ENCODE peak calls at places on chromosomes 7 and 10, in five cellular contexts. C, W, N, Q and J are unnamed samples.

GRCh38 chr10:100104300-100104699 is 22.6 kb upstream of the CPN1 start:
- DNase-seq in C (no peak), N (no peak), W (no peak), Q (no peak), J (no peak)

GRCh38 chr10:33201971-33202370 is 132.5 kb downstream of the NRP1 start:
- DNase-seq in Q (no peak), N (no peak), W (no peak), C (no peak), J (no peak)

GRCh38 chr7:71828361-71828760 is 583.8 kb downstream of the CALN1 start:
- DNase-seq in N (no peak), Q (no peak), C (no peak), W (no peak), J (no peak)

GRCh38 chr10:116995648-116996047 is 9.3 kb downstream of the SHTN1 start:
- DNase-seq in C (no peak), Q (no peak), W (no peak), N (no peak), J (no peak)

GRCh38 chr7:73606801-73607691 is 17.3 kb downstream of the MLXIPL start:
- DNase-seq in Q (peak), N (peak), C (no peak), W (peak), J (peak)

GRCh38 chr10:6144609-6145413 is 56.0 kb downstream of the RBM17 start:
- DNase-seq in C (peak), Q (peak), N (peak), W (peak), J (peak)

GRCh38 chr10:132272061-132272766 is 35.5 kb downstream of the STK32C start:
- DNase-seq in N (no peak), W (peak), Q (peak), C (no peak), J (peak)

GRCh38 chr7:137328389-137329120 is 15.0 kb downstream of the PTN start:
- DNase-seq in Q (no peak), C (no peak), W (no peak), N (no peak), J (no peak)

GRCh38 chr7:124390301-124390700 is 357.4 kb upstream of the TMEM229A start:
- DNase-seq in W (no peak), N (no peak), Q (no peak), C (no peak), J (no peak)

GRCh38 chr10:43084812-43085211 is 7.9 kb downstream of the RET start:
- DNase-seq in N (no peak), Q (no peak), C (no peak), W (no peak), J (no peak)

GRCh38 chr10:110576220-110576619 is 8.7 kb downstream of the SMC3 start:
- DNase-seq in W (no peak), C (no peak), N (no peak), Q (no peak), J (no peak)

GRCh38 chr10:110833941-110834621 is 37.6 kb upstream of the PDCD4 start:
- DNase-seq in C (no peak), N (no peak), Q (no peak), W (peak), J (no peak)

GRCh38 chr7:925601-926000 is 28.9 kb downstream of the ADAP1 start:
- DNase-seq in W (peak), Q (peak), N (no peak), C (peak), J (peak)

GRCh38 chr10:70283071-70283444 is 746 bp downstream of the NPFFR1 start:
- DNase-seq in Q (no peak), N (no peak), W (no peak), C (no peak), J (no peak)

GRCh38 chr10:12777840-12778585 is 223.5 kb downstream of the CCDC3 start:
- DNase-seq in N (no peak), W (no peak), Q (no peak), C (no peak), J (no peak)

GRCh38 chr7:134842901-134843300 is 63.5 kb downstream of the CALD1 start:
- DNase-seq in N (no peak), C (no peak), Q (no peak), W (no peak), J (no peak)

GRCh38 chr7:37368540-37368939 is 80.1 kb downstream of the ELMO1 start:
- DNase-seq in C (no peak), Q (no peak), N (no peak), W (no peak), J (no peak)

GRCh38 chr7:44163591-44163990 is 22.5 kb upstream of the MYL7 start:
- DNase-seq in Q (no peak), W (no peak), C (peak), N (no peak), J (no peak)

GRCh38 chr7:35839860-35840854 is 39.3 kb downstream of the SEPTIN7 start:
- DNase-seq in N (no peak), Q (no peak), W (no peak), C (no peak), J (no peak)

GRCh38 chr7:137592232-137592896 is 248.8 kb upstream of the PTN start:
- DNase-seq in Q (no peak), N (peak), C (no peak), W (no peak), J (peak)

GRCh38 chr7:30800785-30801252 is 29.6 kb downstream of the MINDY4 start:
- DNase-seq in C (no peak), N (peak), W (no peak), Q (no peak), J (no peak)

GRCh38 chr7:408651-409343 is 110.8 kb downstream of the PDGFA start:
- DNase-seq in C (peak), W (peak), Q (peak), N (peak), J (peak)

GRCh38 chr7:44347546-44348114 is 22.2 kb upstream of the CAMK2B start:
- DNase-seq in C (no peak), W (no peak), N (no peak), Q (no peak), J (no peak)

GRCh38 chr10:118629211-118629610 is 33.8 kb upstream of the PRLHR start:
- DNase-seq in Q (no peak), W (no peak), C (no peak), N (no peak), J (no peak)

GRCh38 chr7:103989785-103990775 is 622 bp upstream of the RELN start:
- DNase-seq in W (peak), Q (no peak), N (peak), C (no peak), J (no peak)

GRCh38 chr7:69664433-69664832 is 66.2 kb downstream of the AUTS2 start:
- DNase-seq in C (no peak), W (no peak), N (no peak), Q (no peak), J (no peak)

GRCh38 chr7:1531263-1531978 is 919 bp downstream of the MAFK start:
- DNase-seq in Q (peak), N (peak), C (peak), W (peak), J (peak)

GRCh38 chr10:62843591-62843990 is 27.4 kb upstream of the EGR2 start:
- DNase-seq in Q (no peak), C (no peak), W (no peak), N (no peak), J (no peak)

GRCh38 chr10:52011113-52011512 is 303.0 kb upstream of the DKK1 start:
- DNase-seq in Q (no peak), N (no peak), W (no peak), C (no peak), J (no peak)

GRCh38 chr10:317219-317868 is 182.1 kb downstream of the ZMYND11 start:
- DNase-seq in N (no peak), W (no peak), C (no peak), Q (peak), J (peak)

GRCh38 chr7:40839881-40840280 is 705.1 kb downstream of the SUGCT start:
- DNase-seq in C (no peak), W (no peak), N (no peak), Q (no peak), J (no peak)

GRCh38 chr10:64486149-64486548 is 964.9 kb downstream of the REEP3 start:
- DNase-seq in W (no peak), Q (no peak), N (no peak), C (no peak), J (no peak)

GRCh38 chr7:147509859-147510542 is 1080.6 kb upstream of the C7orf33 start:
- DNase-seq in C (no peak), Q (no peak), N (no peak), W (no peak), J (no peak)

GRCh38 chr10:44922826-44923545 is 11.8 kb downstream of the TMEM72 start:
- DNase-seq in Q (no peak), C (peak), W (no peak), N (no peak), J (no peak)

GRCh38 chr10:63542835-63543575 is 21.8 kb downstream of the REEP3 start:
- DNase-seq in N (no peak), Q (no peak), W (no peak), C (no peak), J (no peak)

GRCh38 chr10:89591111-89591795 is 53.8 kb downstream of the PANK1 start:
- DNase-seq in N (no peak), W (no peak), Q (no peak), C (no peak), J (no peak)
- H3K4me3 ChIP-seq in N (no peak), W (no peak), Q (no peak), C (no peak), J (no peak)

GRCh38 chr10:77756319-77757232 is 119.0 kb upstream of the KCNMA1 start:
- DNase-seq in N (peak), W (no peak), Q (no peak), C (no peak), J (no peak)
- H3K4me3 ChIP-seq in N (no peak), W (no peak), Q (no peak), C (no peak), J (no peak)

DNA sequence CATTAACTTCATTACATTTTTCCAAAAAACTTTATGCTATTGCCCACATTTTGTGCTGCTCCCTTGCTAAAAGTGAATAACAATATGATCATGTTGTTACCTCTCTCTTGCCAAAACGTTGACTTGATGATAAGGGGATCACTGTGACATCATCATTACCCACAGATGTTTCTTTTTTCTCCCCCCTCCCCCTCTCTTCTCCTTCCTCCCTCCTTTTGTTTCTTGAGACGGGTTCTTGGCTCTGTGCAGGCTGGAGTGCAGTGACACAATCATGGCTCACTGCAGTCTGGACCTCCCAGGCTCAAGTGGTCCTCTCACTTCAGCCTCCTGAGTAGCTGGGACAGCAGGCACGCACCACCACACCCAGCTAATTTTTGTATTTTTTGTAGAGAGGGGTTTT is 65.2 kb downstream of the BMPR1A start:
- DNase-seq in Q (no peak), N (no peak), C (no peak), W (no peak), J (no peak)
- H3K4me3 ChIP-seq in Q (no peak), N (no peak), C (no peak), W (no peak), J (no peak)

DNA sequence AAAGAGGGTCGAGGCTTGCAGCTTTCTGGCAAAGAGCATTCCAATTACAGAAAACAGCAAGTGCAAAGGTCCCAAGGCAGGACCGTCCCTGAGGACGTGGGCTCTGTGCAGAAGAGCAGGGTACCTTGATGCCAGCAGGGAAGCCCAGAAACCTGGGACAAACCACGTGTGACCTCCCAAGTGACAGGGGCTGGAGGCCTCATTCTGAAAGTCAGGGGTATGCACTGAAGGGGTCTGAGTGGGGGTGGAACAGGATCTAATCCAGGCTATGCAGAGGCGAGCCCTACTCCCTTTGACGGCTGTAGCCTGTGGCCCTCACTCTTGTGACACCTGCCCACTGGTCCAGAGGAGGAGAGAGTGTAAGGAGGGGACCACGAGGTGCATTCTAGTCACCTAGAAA is 22.9 kb downstream of the TMEM273 start:
- DNase-seq in N (no peak), C (no peak), W (no peak), Q (no peak), J (no peak)
- H3K4me3 ChIP-seq in N (no peak), C (no peak), W (no peak), Q (no peak), J (no peak)

GRCh38 chr7:11252705-11253272 is 279.1 kb downstream of the PHF14 start:
- DNase-seq in C (no peak), N (no peak), Q (no peak), W (no peak), J (peak)

GRCh38 chr7:11251436-11251835 is 277.8 kb downstream of the PHF14 start:
- DNase-seq in Q (no peak), N (no peak), W (no peak), C (no peak), J (no peak)

GRCh38 chr7:11247545-11247944 is 273.9 kb downstream of the PHF14 start:
- DNase-seq in Q (no peak), N (no peak), W (no peak), C (no peak), J (no peak)

GRCh38 chr7:11256501-11256900 is 282.8 kb downstream of the PHF14 start:
- DNase-seq in W (no peak), Q (no peak), N (no peak), C (no peak), J (no peak)

GRCh38 chr7:11252011-11252607 is 278.4 kb downstream of the PHF14 start:
- DNase-seq in N (no peak), W (no peak), Q (no peak), C (no peak), J (no peak)
- H3K4me3 ChIP-seq in N (no peak), W (no peak), Q (no peak), C (no peak), J (no peak)

GRCh38 chr10:120459185-120459584 is 2.2 kb downstream of the PLPP4 start:
- DNase-seq in N (no peak), C (no peak), Q (no peak), W (no peak), J (no peak)

GRCh38 chr10:120456626-120457430 is at the start of gene PLPP4:
- DNase-seq in W (peak), Q (no peak), C (no peak), N (peak), J (no peak)

GRCh38 chr10:120457431-120458172 is 575 bp downstream of the PLPP4 start:
- DNase-seq in W (peak), C (no peak), N (peak), Q (no peak), J (no peak)

GRCh38 chr10:120460191-120460590 is 3.2 kb downstream of the PLPP4 start:
- DNase-seq in C (no peak), W (no peak), Q (no peak), N (no peak), J (no peak)

DNA sequence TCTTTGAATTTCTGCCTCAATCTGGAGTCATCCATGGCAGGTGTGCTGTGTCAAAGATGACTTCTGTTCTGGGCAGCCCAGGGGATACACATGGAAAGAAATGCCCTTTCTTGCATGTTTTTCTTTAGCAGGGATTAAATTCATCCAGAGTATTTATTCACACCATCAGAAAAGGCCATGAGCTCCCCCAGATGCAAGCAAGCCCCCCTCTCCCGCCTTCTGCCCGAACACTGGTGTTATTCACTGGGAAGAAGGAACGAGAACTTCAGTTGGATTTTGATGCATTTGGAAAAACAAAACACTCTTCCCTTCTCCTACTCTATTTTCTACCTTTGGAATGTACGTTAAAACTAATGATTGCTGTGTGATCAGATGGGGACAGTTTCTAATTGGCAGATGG is 1.4 kb downstream of the PLPP4 start:
- DNase-seq in C (no peak), Q (no peak), W (no peak), N (no peak), J (no peak)
- H3K4me3 ChIP-seq in C (no peak), Q (no peak), W (no peak), N (no peak), J (no peak)

GRCh38 chr10:126563361-126563760 is 107.1 kb downstream of the C10orf90 start:
- DNase-seq in N (no peak), Q (no peak), W (no peak), C (no peak), J (no peak)

GRCh38 chr10:126562209-126562680 is 108.2 kb downstream of the C10orf90 start:
- DNase-seq in W (no peak), C (no peak), N (no peak), Q (no peak), J (no peak)

GRCh38 chr10:126558881-126559280 is 111.6 kb downstream of the C10orf90 start:
- DNase-seq in Q (no peak), W (no peak), C (no peak), N (no peak), J (no peak)

GRCh38 chr10:126564297-126564888 is 106.1 kb downstream of the C10orf90 start:
- DNase-seq in N (no peak), W (no peak), Q (no peak), C (no peak), J (no peak)

GRCh38 chr10:126561499-126562208 is 108.8 kb downstream of the C10orf90 start:
- DNase-seq in Q (no peak), N (peak), W (no peak), C (no peak), J (no peak)
- H3K4me3 ChIP-seq in Q (no peak), N (no peak), W (no peak), C (no peak), J (no peak)